ENCODE peak calls at places on chromosomes 1 and 21, in seven cellular contexts. One of them, this sample, is unnamed.
A peak's percentile ranks its signal among the peaks of the same experiment; 100 is the strongest.

GRCh38 chr1:197783510-197783948 is 8.2 kb upstream of the DENND1B start:
- DNase-seq in AG04449: peak; percentile 34
- DNase-seq in tibial artery: no peak
- DNase-seq in stimulated activated CD8-positive, alpha-beta memory T cell treated with anti-CD3 and anti-CD28 coated beads, Interleukin-2, amount 100 ng/mL, for 48 hours: no peak
- DNase-seq in T-helper 1 cell: no peak
- DNase-seq in non-pigmented ciliary epithelial cell: no peak
- DNase-seq in globus pallidus: no peak
- DNase-seq in this sample: no peak

GRCh38 chr21:38569733-38570132 is 71.5 kb upstream of the ERG start:
- DNase-seq in AG04449: no peak
- DNase-seq in tibial artery: no peak
- DNase-seq in stimulated activated CD8-positive, alpha-beta memory T cell treated with anti-CD3 and anti-CD28 coated beads, Interleukin-2, amount 100 ng/mL, for 48 hours: no peak
- DNase-seq in T-helper 1 cell: no peak
- DNase-seq in non-pigmented ciliary epithelial cell: no peak
- DNase-seq in globus pallidus: no peak
- DNase-seq in this sample: no peak

GRCh38 chr1:59026472-59026948 is 242.7 kb upstream of the JUN start:
- DNase-seq in AG04449: peak; percentile 82
- DNase-seq in tibial artery: no peak
- DNase-seq in stimulated activated CD8-positive, alpha-beta memory T cell treated with anti-CD3 and anti-CD28 coated beads, Interleukin-2, amount 100 ng/mL, for 48 hours: no peak
- DNase-seq in T-helper 1 cell: no peak
- DNase-seq in non-pigmented ciliary epithelial cell: no peak
- DNase-seq in globus pallidus: no peak
- DNase-seq in this sample: peak; percentile 83

GRCh38 chr1:186559601-186560116 is 98.7 kb upstream of the PDC start:
- DNase-seq in AG04449: no peak
- DNase-seq in tibial artery: no peak
- DNase-seq in stimulated activated CD8-positive, alpha-beta memory T cell treated with anti-CD3 and anti-CD28 coated beads, Interleukin-2, amount 100 ng/mL, for 48 hours: no peak
- DNase-seq in T-helper 1 cell: no peak
- DNase-seq in non-pigmented ciliary epithelial cell: no peak
- DNase-seq in globus pallidus: no peak
- DNase-seq in this sample: peak; percentile 74

GRCh38 chr1:53366901-53367502 is 39.1 kb upstream of the LRP8 start:
- DNase-seq in AG04449: no peak
- DNase-seq in tibial artery: peak; percentile 10
- DNase-seq in stimulated activated CD8-positive, alpha-beta memory T cell treated with anti-CD3 and anti-CD28 coated beads, Interleukin-2, amount 100 ng/mL, for 48 hours: no peak
- DNase-seq in T-helper 1 cell: peak; percentile 4
- DNase-seq in non-pigmented ciliary epithelial cell: no peak
- DNase-seq in globus pallidus: no peak
- DNase-seq in this sample: no peak

GRCh38 chr21:44376606-44377005 is 23.2 kb downstream of the TRPM2 start:
- DNase-seq in AG04449: no peak
- DNase-seq in tibial artery: no peak
- DNase-seq in stimulated activated CD8-positive, alpha-beta memory T cell treated with anti-CD3 and anti-CD28 coated beads, Interleukin-2, amount 100 ng/mL, for 48 hours: no peak
- DNase-seq in T-helper 1 cell: no peak
- DNase-seq in non-pigmented ciliary epithelial cell: no peak
- DNase-seq in globus pallidus: no peak
- DNase-seq in this sample: no peak

GRCh38 chr1:245153645-245154428 is 948 bp upstream of the KIF26B start:
- DNase-seq in AG04449: no peak
- DNase-seq in tibial artery: no peak
- DNase-seq in stimulated activated CD8-positive, alpha-beta memory T cell treated with anti-CD3 and anti-CD28 coated beads, Interleukin-2, amount 100 ng/mL, for 48 hours: no peak
- DNase-seq in T-helper 1 cell: no peak
- DNase-seq in non-pigmented ciliary epithelial cell: no peak
- DNase-seq in globus pallidus: no peak
- DNase-seq in this sample: no peak

GRCh38 chr1:153699768-153700167 is 21.3 kb downstream of the NPR1 start:
- DNase-seq in AG04449: no peak
- DNase-seq in tibial artery: no peak
- DNase-seq in stimulated activated CD8-positive, alpha-beta memory T cell treated with anti-CD3 and anti-CD28 coated beads, Interleukin-2, amount 100 ng/mL, for 48 hours: no peak
- DNase-seq in T-helper 1 cell: no peak
- DNase-seq in non-pigmented ciliary epithelial cell: no peak
- DNase-seq in globus pallidus: no peak
- DNase-seq in this sample: no peak

GRCh38 chr1:204318324-204318723 is 41.4 kb downstream of the PLEKHA6 start:
- DNase-seq in AG04449: no peak
- DNase-seq in tibial artery: no peak
- DNase-seq in stimulated activated CD8-positive, alpha-beta memory T cell treated with anti-CD3 and anti-CD28 coated beads, Interleukin-2, amount 100 ng/mL, for 48 hours: no peak
- DNase-seq in T-helper 1 cell: no peak
- DNase-seq in non-pigmented ciliary epithelial cell: no peak
- DNase-seq in globus pallidus: no peak
- DNase-seq in this sample: no peak

GRCh38 chr1:93905734-93906133 is 3.5 kb downstream of the GCLM start:
- DNase-seq in AG04449: no peak
- DNase-seq in tibial artery: no peak
- DNase-seq in stimulated activated CD8-positive, alpha-beta memory T cell treated with anti-CD3 and anti-CD28 coated beads, Interleukin-2, amount 100 ng/mL, for 48 hours: no peak
- DNase-seq in T-helper 1 cell: no peak
- DNase-seq in non-pigmented ciliary epithelial cell: no peak
- DNase-seq in globus pallidus: no peak
- DNase-seq in this sample: no peak

GRCh38 chr1:162674018-162674608 is 41.8 kb downstream of the DDR2 start:
- DNase-seq in AG04449: no peak
- DNase-seq in tibial artery: no peak
- DNase-seq in stimulated activated CD8-positive, alpha-beta memory T cell treated with anti-CD3 and anti-CD28 coated beads, Interleukin-2, amount 100 ng/mL, for 48 hours: no peak
- DNase-seq in T-helper 1 cell: no peak
- DNase-seq in non-pigmented ciliary epithelial cell: no peak
- DNase-seq in globus pallidus: no peak
- DNase-seq in this sample: no peak

GRCh38 chr1:89781494-89782126 is 39.2 kb upstream of the LRRC8D start:
- DNase-seq in AG04449: no peak
- DNase-seq in tibial artery: no peak
- DNase-seq in stimulated activated CD8-positive, alpha-beta memory T cell treated with anti-CD3 and anti-CD28 coated beads, Interleukin-2, amount 100 ng/mL, for 48 hours: peak; percentile 54
- DNase-seq in T-helper 1 cell: no peak
- DNase-seq in non-pigmented ciliary epithelial cell: no peak
- DNase-seq in globus pallidus: no peak
- DNase-seq in this sample: no peak

GRCh38 chr1:212452323-212453155 is 19.8 kb downstream of the NENF start:
- DNase-seq in AG04449: no peak
- DNase-seq in tibial artery: peak; percentile 79
- DNase-seq in stimulated activated CD8-positive, alpha-beta memory T cell treated with anti-CD3 and anti-CD28 coated beads, Interleukin-2, amount 100 ng/mL, for 48 hours: no peak
- DNase-seq in T-helper 1 cell: no peak
- DNase-seq in non-pigmented ciliary epithelial cell: no peak
- DNase-seq in globus pallidus: no peak
- DNase-seq in this sample: no peak

This sample was measured in HFF-Myc.